ENCODE peak calls at places on chromosomes 3 and 15, in four cellular contexts. G is SK-N-SH, V is neural crest cell, B is fibroblast of lung. K is an unnamed sample.
A peak's percentile ranks its signal among the peaks of the same experiment; 100 is the strongest.

GRCh38 chr15:63044645-63045437 is 2.3 kb downstream of the TPM1 start:
- DNase-seq in G (no peak), V (no peak), B (no peak), K (no peak)

GRCh38 chr3:123724306-123724705 is 139.5 kb upstream of the HACD2 start:
- DNase-seq in G (no peak), V (no peak), B (peak; percentile 49), K (no peak)

GRCh38 chr15:41517895-41518449 is 4.3 kb upstream of the LTK start:
- DNase-seq in G (no peak), V (no peak), B (no peak), K (no peak)

GRCh38 chr3:13783556-13783955 is 96.3 kb downstream of the WNT7A start:
- DNase-seq in G (no peak), V (no peak), B (no peak), K (no peak)

GRCh38 chr3:34808287-34808686 is 831.0 kb upstream of the ARPP21 start:
- DNase-seq in G (no peak), V (no peak), B (no peak), K (no peak)

GRCh38 chr15:78390823-78391222 is 47.2 kb upstream of the IREB2 start:
- DNase-seq in G (no peak), V (no peak), B (no peak), K (no peak)

GRCh38 chr3:171801738-171802600 is 8.3 kb downstream of the PLD1 start:
- DNase-seq in G (no peak), V (no peak), B (peak; percentile 90), K (peak; percentile 76)

GRCh38 chr3:60424942-60425341 is 826.3 kb downstream of the FHIT start:
- DNase-seq in G (no peak), V (no peak), B (no peak), K (no peak)

GRCh38 chr15:53693729-53694533 is 65.5 kb downstream of the WDR72 start:
- DNase-seq in G (no peak), V (no peak), B (no peak), K (no peak)

GRCh38 chr3:127789051-127789450 is 33.3 kb downstream of the MGLL start:
- DNase-seq in G (no peak), V (no peak), B (no peak), K (no peak)

K was measured in AG04449.